ENCODE peak calls at places on chromosomes 2 and 18, in six cellular contexts. Y is IMR-90, V is K562, M is GM12878, O is HEK293T, P is HepG2. H is an unnamed sample.
A peak's percentile ranks its signal among the peaks of the same experiment; 100 is the strongest.

GRCh38 chr2:238853724-238854123 is 5.8 kb downstream of the TWIST2 start:
- DNase-seq in V (no peak), M (no peak), Y (no peak), P (no peak), O (no peak), H (no peak)

GRCh38 chr2:235594041-235594440 is 100.2 kb downstream of the AGAP1 start:
- DNase-seq in M (no peak), O (peak; percentile 24), P (peak; percentile 80), Y (peak; percentile 89), V (peak; percentile 28), H (peak; percentile 84)

GRCh38 chr2:52686935-52687334 is 1080.7 kb upstream of the CHAC2 start:
- DNase-seq in O (no peak), P (peak; percentile 2), Y (peak; percentile 93), M (no peak), V (no peak), H (no peak)

GRCh38 chr2:222133897-222134296 is 164.9 kb downstream of the PAX3 start:
- DNase-seq in P (no peak), Y (no peak), V (no peak), M (no peak), O (no peak), H (no peak)

GRCh38 chr2:9646631-9647030 is 15.8 kb upstream of the YWHAQ start:
- DNase-seq in V (no peak), Y (no peak), P (no peak), M (no peak), O (no peak), H (no peak)

GRCh38 chr2:7972670-7973069 is 709.2 kb upstream of the ID2 start:
- DNase-seq in O (no peak), Y (no peak), M (no peak), V (no peak), P (no peak), H (no peak)

GRCh38 chr2:119223521-119224390 is at the start of gene STEAP3:
- DNase-seq in P (peak; percentile 74), M (no peak), Y (peak; percentile 35), O (peak; percentile 78), V (peak; percentile 97), H (peak; percentile 67)

GRCh38 chr2:88181511-88181910 is 11.4 kb downstream of the THNSL2 start:
- DNase-seq in M (no peak), Y (no peak), O (no peak), V (no peak), P (no peak), H (no peak)

GRCh38 chr2:160375037-160375436 is 118.6 kb downstream of the RBMS1 start:
- DNase-seq in M (no peak), P (no peak), V (no peak), O (no peak), Y (peak; percentile 87), H (peak; percentile 49)

GRCh38 chr18:45169610-45170009 is 445.7 kb upstream of the SLC14A2 start:
- DNase-seq in M (no peak), Y (peak; percentile 90), O (no peak), V (no peak), P (no peak), H (peak; percentile 41)

GRCh38 chr18:60555629-60556028 is 183.1 kb upstream of the MC4R start:
- DNase-seq in V (no peak), O (no peak), M (no peak), Y (no peak), P (no peak), H (no peak)

GRCh38 chr2:159249955-159250723 is 36.4 kb downstream of the WDSUB1 start:
- DNase-seq in M (peak; percentile 40), P (no peak), O (no peak), V (no peak), Y (peak; percentile 72), H (no peak)

GRCh38 chr2:205800804-205801203 is 118.5 kb downstream of the NRP2 start:
- DNase-seq in V (no peak), P (no peak), M (no peak), O (no peak), Y (peak; percentile 99), H (no peak)

GRCh38 chr18:65753520-65753919 is 2.7 kb downstream of the CDH7 start:
- DNase-seq in Y (no peak), O (peak; percentile 33), P (peak; percentile 31), M (no peak), V (no peak), H (no peak)

GRCh38 chr2:23541453-23542334 is 156.7 kb downstream of the KLHL29 start:
- DNase-seq in Y (no peak), V (no peak), M (no peak), O (peak; percentile 29), P (no peak), H (no peak)
- TF ChIP-seq BHLHE40 in Y (no peak), V (no peak), M (no peak), O (no peak), P (no peak), H (no peak)

DNA sequence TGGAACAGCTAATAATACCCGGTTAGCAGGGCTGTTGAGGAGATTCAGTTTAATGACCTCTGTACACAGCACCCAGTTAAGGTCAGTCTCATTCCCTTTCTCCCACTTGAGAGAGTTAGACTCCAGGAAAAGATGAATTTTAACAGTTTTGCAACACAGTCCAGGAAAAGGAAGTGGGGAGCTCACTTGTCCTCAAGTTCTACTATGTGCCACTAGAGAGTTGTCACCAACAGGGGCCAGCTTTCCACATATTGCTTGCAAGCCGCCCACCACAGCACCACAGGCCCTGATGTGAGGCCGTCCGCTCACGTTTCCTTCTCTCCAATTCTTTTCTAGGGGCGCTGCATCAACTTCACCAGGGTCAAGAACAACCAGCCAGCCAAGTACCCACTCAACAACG is 142.1 kb downstream of the GFPT1 start:
- DNase-seq in V (no peak), O (no peak), P (no peak), Y (no peak), M (no peak), H (no peak)
- TF ChIP-seq BHLHE40 in V (no peak), O (no peak), P (no peak), Y (no peak), M (no peak), H (no peak)

GRCh38 chr2:232352511-232353091 is 25.9 kb upstream of the ALPP start:
- DNase-seq in M (no peak), V (no peak), P (no peak), O (no peak), Y (no peak), H (no peak)

GRCh38 chr2:232351686-232352510 is 26.7 kb upstream of the ALPP start:
- DNase-seq in M (no peak), O (no peak), P (no peak), V (no peak), Y (no peak), H (no peak)

GRCh38 chr2:232353096-232353495 is 25.5 kb upstream of the ALPP start:
- DNase-seq in V (no peak), M (no peak), Y (no peak), P (no peak), O (no peak), H (no peak)

GRCh38 chr2:232354069-232354468 is 24.5 kb upstream of the ALPP start:
- DNase-seq in V (no peak), P (no peak), O (no peak), M (no peak), Y (no peak), H (no peak)

GRCh38 chr2:232353660-232354059 is 24.9 kb upstream of the ALPP start:
- DNase-seq in O (no peak), M (no peak), P (no peak), Y (no peak), V (no peak), H (no peak)
- TF ChIP-seq BHLHE40 in O (no peak), M (no peak), P (no peak), Y (no peak), V (no peak), H (no peak)

GRCh38 chr2:19932928-19933327 is 31.1 kb upstream of the TTC32 start:
- DNase-seq in O (no peak), M (no peak), Y (no peak), V (no peak), P (no peak), H (no peak)

GRCh38 chr2:19929226-19929625 is 27.4 kb upstream of the TTC32 start:
- DNase-seq in V (no peak), M (no peak), Y (no peak), O (no peak), P (no peak), H (no peak)

GRCh38 chr2:19936979-19937378 is 35.2 kb upstream of the TTC32 start:
- DNase-seq in V (no peak), O (no peak), P (no peak), Y (no peak), M (no peak), H (no peak)

GRCh38 chr2:19936203-19936602 is 34.4 kb upstream of the TTC32 start:
- DNase-seq in O (no peak), Y (no peak), P (peak; percentile 39), V (no peak), M (no peak), H (no peak)

DNA sequence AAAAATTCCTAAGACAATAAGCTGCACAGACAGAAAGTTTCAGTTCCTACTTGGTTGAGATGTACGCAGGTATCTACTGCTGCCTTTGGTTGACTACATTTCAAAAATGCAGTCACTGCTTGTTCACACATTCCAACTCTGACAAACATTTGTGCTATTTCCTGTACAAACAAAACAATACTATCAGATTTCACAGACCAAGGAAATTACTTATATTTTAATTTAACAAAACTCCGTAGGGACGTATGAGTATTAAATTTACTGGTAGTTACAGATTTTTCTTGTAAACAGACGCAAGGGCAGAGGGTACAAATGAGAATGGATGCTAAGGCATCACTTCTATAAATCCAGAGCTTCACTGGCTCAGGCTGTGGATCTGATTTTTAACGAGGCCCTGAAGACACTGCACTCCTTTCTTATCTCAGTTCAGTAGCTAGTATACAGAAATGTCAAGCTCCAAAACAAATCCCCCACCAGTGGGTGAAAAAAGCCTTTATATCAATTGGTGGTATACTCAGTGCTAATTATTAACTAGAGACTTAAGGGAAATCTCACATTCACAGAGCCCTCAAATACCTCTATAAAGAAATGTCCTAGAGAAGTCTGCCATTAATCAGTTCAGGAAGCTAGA is 31.7 kb upstream of the TTC32 start:
- DNase-seq in M (peak; percentile 8), P (peak; percentile 74), Y (peak; percentile 64), O (peak; percentile 8), V (no peak), H (peak; percentile 64)
- TF ChIP-seq BHLHE40 in M (no peak), P (no peak), Y (no peak), O (no peak), V (no peak), H (no peak)

GRCh38 chr2:201649442-201649841 is 6.1 kb upstream of the TMEM237 start:
- DNase-seq in M (no peak), V (no peak), O (no peak), P (no peak), Y (no peak), H (no peak)
- TF ChIP-seq BHLHE40 in M (no peak), V (no peak), O (no peak), P (no peak), Y (no peak), H (no peak)

DNA sequence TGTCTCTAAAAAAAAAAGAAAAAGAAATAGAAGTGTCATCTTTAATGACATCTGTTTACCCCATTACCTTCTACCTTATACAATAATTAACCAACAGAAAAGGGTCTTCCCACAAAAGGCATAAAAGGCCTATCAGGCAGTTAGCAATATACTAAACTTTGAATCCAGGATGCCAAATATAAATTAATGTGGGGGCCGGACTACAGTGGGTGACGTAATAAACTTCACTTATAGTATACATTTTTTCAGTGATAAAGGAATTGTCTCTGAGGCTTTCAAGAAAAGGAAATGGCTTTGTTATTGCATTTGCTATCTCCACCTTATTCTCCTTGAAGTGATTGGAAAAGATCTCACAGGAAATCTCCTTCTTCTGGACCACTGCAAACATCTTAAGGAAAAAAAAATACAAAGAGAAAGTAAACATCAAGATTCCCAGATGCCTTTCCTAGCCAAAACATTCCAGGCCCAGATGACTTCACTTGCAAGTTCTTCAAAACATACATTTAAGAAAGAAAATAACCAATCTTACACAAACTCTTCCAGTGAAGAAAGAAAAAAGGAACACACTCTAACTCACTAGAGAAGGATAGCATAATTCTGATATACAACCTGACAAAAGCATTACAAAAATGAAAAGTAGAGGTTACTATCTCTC is 126.2 kb upstream of the CAB39 start:
- DNase-seq in P (no peak), V (no peak), O (no peak), Y (peak; percentile 65), M (no peak), H (no peak)
- TF ChIP-seq BHLHE40 in P (no peak), V (no peak), O (no peak), Y (no peak), M (no peak), H (no peak)